ENCODE peak calls at places on chromosomes 5 and 9, in ten cellular contexts. One of them, this sample, is unnamed.

GRCh38 chr9:123373447-123373923 is 17.5 kb downstream of the CRB2 start:
- DNase-seq in heart left ventricle: no peak
- DNase-seq in GM23338: peak; percentile 76
- DNase-seq in CD8-positive, alpha-beta T cell: no peak
- DNase-seq in lung: no peak
- DNase-seq in IMR-90: no peak
- DNase-seq in right lobe of liver: no peak
- DNase-seq in OCI-LY7: no peak
- DNase-seq in A673: no peak
- DNase-seq in PC-9: no peak
- DNase-seq in this sample: no peak

GRCh38 chr9:124133752-124134151 is 122.2 kb downstream of the LHX2 start:
- DNase-seq in heart left ventricle: peak; percentile 36
- DNase-seq in GM23338: peak; percentile 43
- DNase-seq in CD8-positive, alpha-beta T cell: no peak
- DNase-seq in lung: no peak
- DNase-seq in IMR-90: peak; percentile 26
- DNase-seq in right lobe of liver: peak; percentile 61
- DNase-seq in OCI-LY7: peak; percentile 58
- DNase-seq in A673: no peak
- DNase-seq in PC-9: no peak
- DNase-seq in this sample: no peak

GRCh38 chr5:106097308-106097707 is 1573.4 kb downstream of the EFNA5 start:
- DNase-seq in heart left ventricle: no peak
- DNase-seq in GM23338: no peak
- DNase-seq in CD8-positive, alpha-beta T cell: no peak
- DNase-seq in lung: no peak
- DNase-seq in IMR-90: peak; percentile 66
- DNase-seq in right lobe of liver: no peak
- DNase-seq in OCI-LY7: no peak
- DNase-seq in A673: no peak
- DNase-seq in PC-9: no peak
- DNase-seq in this sample: no peak

GRCh38 chr9:123562844-123563346 is 206.9 kb downstream of the CRB2 start:
- DNase-seq in heart left ventricle: no peak
- DNase-seq in GM23338: no peak
- DNase-seq in CD8-positive, alpha-beta T cell: no peak
- DNase-seq in lung: no peak
- DNase-seq in IMR-90: peak; percentile 95
- DNase-seq in right lobe of liver: no peak
- DNase-seq in OCI-LY7: no peak
- DNase-seq in A673: no peak
- DNase-seq in PC-9: no peak
- DNase-seq in this sample: peak; percentile 37

GRCh38 chr9:89234186-89234585 is 55.6 kb upstream of the SHC3 start:
- DNase-seq in heart left ventricle: no peak
- DNase-seq in GM23338: no peak
- DNase-seq in CD8-positive, alpha-beta T cell: no peak
- DNase-seq in lung: no peak
- DNase-seq in IMR-90: no peak
- DNase-seq in right lobe of liver: no peak
- DNase-seq in OCI-LY7: no peak
- DNase-seq in A673: no peak
- DNase-seq in PC-9: no peak
- DNase-seq in this sample: no peak

GRCh38 chr5:168691891-168692290 is 112.7 kb upstream of the PANK3 start:
- DNase-seq in heart left ventricle: no peak
- DNase-seq in GM23338: no peak
- DNase-seq in CD8-positive, alpha-beta T cell: no peak
- DNase-seq in lung: no peak
- DNase-seq in IMR-90: no peak
- DNase-seq in right lobe of liver: no peak
- DNase-seq in OCI-LY7: no peak
- DNase-seq in A673: no peak
- DNase-seq in PC-9: no peak
- DNase-seq in this sample: no peak

GRCh38 chr5:52139888-52140580 is 647.7 kb upstream of the ITGA1 start:
- DNase-seq in heart left ventricle: no peak
- DNase-seq in GM23338: no peak
- DNase-seq in CD8-positive, alpha-beta T cell: no peak
- DNase-seq in lung: no peak
- DNase-seq in IMR-90: no peak
- DNase-seq in right lobe of liver: no peak
- DNase-seq in OCI-LY7: no peak
- DNase-seq in A673: peak; percentile 91
- DNase-seq in PC-9: no peak
- DNase-seq in this sample: no peak

GRCh38 chr5:127529904-127530682 is 12.7 kb downstream of the PRRC1 start:
- DNase-seq in heart left ventricle: no peak
- DNase-seq in GM23338: no peak
- DNase-seq in CD8-positive, alpha-beta T cell: no peak
- DNase-seq in lung: no peak
- DNase-seq in IMR-90: no peak
- DNase-seq in right lobe of liver: no peak
- DNase-seq in OCI-LY7: no peak
- DNase-seq in A673: no peak
- DNase-seq in PC-9: no peak
- DNase-seq in this sample: no peak

GRCh38 chr9:135523521-135524129 is 2.4 kb downstream of the LCN1 start:
- DNase-seq in heart left ventricle: no peak
- DNase-seq in GM23338: peak; percentile 35
- DNase-seq in CD8-positive, alpha-beta T cell: no peak
- DNase-seq in lung: no peak
- DNase-seq in IMR-90: no peak
- DNase-seq in right lobe of liver: no peak
- DNase-seq in OCI-LY7: no peak
- DNase-seq in A673: no peak
- DNase-seq in PC-9: no peak
- DNase-seq in this sample: no peak

GRCh38 chr5:16736158-16736994 is 119.6 kb upstream of the RETREG1 start:
- DNase-seq in heart left ventricle: peak; percentile 25
- DNase-seq in GM23338: peak; percentile 80
- DNase-seq in CD8-positive, alpha-beta T cell: no peak
- DNase-seq in lung: peak; percentile 76
- DNase-seq in IMR-90: peak; percentile 87
- DNase-seq in right lobe of liver: peak; percentile 50
- DNase-seq in OCI-LY7: no peak
- DNase-seq in A673: peak; percentile 64
- DNase-seq in PC-9: peak; percentile 96
- DNase-seq in this sample: no peak

GRCh38 chr9:109817846-109818472 is 38.0 kb downstream of the PALM2AKAP2 start:
- DNase-seq in heart left ventricle: peak; percentile 84
- DNase-seq in GM23338: peak; percentile 97
- DNase-seq in CD8-positive, alpha-beta T cell: no peak
- DNase-seq in lung: peak; percentile 75
- DNase-seq in IMR-90: peak; percentile 99
- DNase-seq in right lobe of liver: peak; percentile 71
- DNase-seq in OCI-LY7: peak; percentile 76
- DNase-seq in A673: peak; percentile 91
- DNase-seq in PC-9: peak; percentile 81
- DNase-seq in this sample: no peak

GRCh38 chr5:157165261-157165660 is 803 bp downstream of the GARIN3 start:
- DNase-seq in heart left ventricle: no peak
- DNase-seq in GM23338: no peak
- DNase-seq in CD8-positive, alpha-beta T cell: no peak
- DNase-seq in lung: no peak
- DNase-seq in IMR-90: no peak
- DNase-seq in right lobe of liver: no peak
- DNase-seq in OCI-LY7: no peak
- DNase-seq in A673: no peak
- DNase-seq in PC-9: no peak
- DNase-seq in this sample: no peak

DNA sequence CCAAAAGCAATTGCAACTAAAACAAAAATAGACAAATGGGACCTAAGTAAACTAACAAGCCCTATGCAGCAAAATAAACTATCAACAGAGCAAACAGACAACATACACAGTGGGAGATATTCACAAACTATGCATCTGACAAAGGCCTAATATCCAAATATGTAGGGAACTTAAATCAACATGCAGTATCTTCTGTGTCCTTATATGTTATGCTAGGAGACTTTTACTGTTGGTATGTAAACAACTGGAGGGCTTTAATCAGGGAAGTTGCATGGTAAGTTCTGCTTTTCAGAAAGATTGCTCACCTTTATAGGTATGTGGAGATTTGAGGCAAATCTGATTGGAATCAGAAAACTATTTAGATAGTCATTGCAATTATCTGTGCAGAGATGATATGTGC is 461.2 kb upstream of the RIOK2 start:
- DNase-seq in heart left ventricle: no peak
- DNase-seq in GM23338: no peak
- DNase-seq in CD8-positive, alpha-beta T cell: no peak
- DNase-seq in lung: no peak
- DNase-seq in IMR-90: no peak
- DNase-seq in right lobe of liver: no peak
- DNase-seq in OCI-LY7: no peak
- DNase-seq in A673: no peak
- DNase-seq in PC-9: no peak
- DNase-seq in this sample: no peak
- TF ChIP-seq CTCF in heart left ventricle: no peak
- TF ChIP-seq CTCF in GM23338: no peak
- TF ChIP-seq CTCF in CD8-positive, alpha-beta T cell: no peak
- TF ChIP-seq CTCF in lung: no peak
- TF ChIP-seq CTCF in IMR-90: no peak
- TF ChIP-seq CTCF in right lobe of liver: no peak
- TF ChIP-seq CTCF in OCI-LY7: no peak
- TF ChIP-seq CTCF in A673: no peak
- TF ChIP-seq CTCF in PC-9: no peak
- TF ChIP-seq CTCF in this sample: no peak

GRCh38 chr5:38557792-38558191 is 1.3 kb upstream of the LIFR start:
- DNase-seq in heart left ventricle: no peak
- DNase-seq in GM23338: no peak
- DNase-seq in CD8-positive, alpha-beta T cell: no peak
- DNase-seq in lung: no peak
- DNase-seq in IMR-90: no peak
- DNase-seq in right lobe of liver: no peak
- DNase-seq in OCI-LY7: no peak
- DNase-seq in A673: no peak
- DNase-seq in PC-9: no peak
- DNase-seq in this sample: no peak
- H3K4me3 ChIP-seq in heart left ventricle: peak overlapping the region; percentile 73
- H3K4me3 ChIP-seq in GM23338: peak overlapping the region; percentile 86
- H3K4me3 ChIP-seq in CD8-positive, alpha-beta T cell: no peak overlapping the region
- H3K4me3 ChIP-seq in lung: no peak overlapping the region
- H3K4me3 ChIP-seq in IMR-90: no peak overlapping the region
- H3K4me3 ChIP-seq in right lobe of liver: peak overlapping the region; percentile 73
- H3K4me3 ChIP-seq in OCI-LY7: no peak overlapping the region
- H3K4me3 ChIP-seq in A673: peak overlapping the region; percentile 73
- H3K4me3 ChIP-seq in PC-9: peak overlapping the region; percentile 97
- H3K4me3 ChIP-seq in this sample: no peak overlapping the region

DNA sequence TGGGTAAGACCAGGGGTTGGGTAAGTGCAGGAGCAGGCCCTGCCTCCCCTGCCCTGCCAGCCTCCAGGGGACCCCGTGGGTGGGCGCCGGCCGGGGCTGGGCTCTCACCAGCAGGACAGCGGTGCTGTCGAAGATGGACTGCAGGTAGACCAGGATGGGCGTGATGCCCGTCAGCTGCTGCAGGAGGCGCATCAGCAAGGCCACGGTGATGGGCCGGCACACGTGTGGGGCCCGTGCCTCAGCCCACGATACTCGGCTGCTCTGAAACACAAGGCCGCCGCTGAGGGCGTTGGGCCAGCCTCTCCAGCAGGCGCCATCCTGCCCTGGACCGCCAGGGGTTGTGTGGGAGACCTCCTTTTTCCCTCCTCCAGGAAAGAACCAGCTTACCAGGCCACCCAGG is 4.0 kb downstream of the SLC2A6 start:
- DNase-seq in heart left ventricle: no peak
- DNase-seq in GM23338: no peak
- DNase-seq in CD8-positive, alpha-beta T cell: no peak
- DNase-seq in lung: no peak
- DNase-seq in IMR-90: no peak
- DNase-seq in right lobe of liver: no peak
- DNase-seq in OCI-LY7: no peak
- DNase-seq in A673: no peak
- DNase-seq in PC-9: no peak
- DNase-seq in this sample: no peak
- H3K36me3 ChIP-seq in heart left ventricle: no peaks in the 10 kb centered on the region
- H3K36me3 ChIP-seq in GM23338: peaks cover 3% of the 10 kb centered on the region
- H3K36me3 ChIP-seq in CD8-positive, alpha-beta T cell: no peaks in the 10 kb centered on the region
- H3K36me3 ChIP-seq in lung: no peaks in the 10 kb centered on the region
- H3K36me3 ChIP-seq in IMR-90: peaks cover 1% of the 10 kb centered on the region
- H3K36me3 ChIP-seq in right lobe of liver: no peaks in the 10 kb centered on the region
- H3K36me3 ChIP-seq in OCI-LY7: peaks cover 66% of the 10 kb centered on the region
- H3K36me3 ChIP-seq in A673: no peaks in the 10 kb centered on the region
- H3K36me3 ChIP-seq in PC-9: no peaks in the 10 kb centered on the region
- H3K36me3 ChIP-seq in this sample: peaks cover 45% of the 10 kb centered on the region

GRCh38 chr9:16152276-16153065 is 599.6 kb downstream of the CCDC171 start:
- DNase-seq in heart left ventricle: no peak
- DNase-seq in GM23338: no peak
- DNase-seq in CD8-positive, alpha-beta T cell: no peak
- DNase-seq in lung: no peak
- DNase-seq in IMR-90: no peak
- DNase-seq in right lobe of liver: no peak
- DNase-seq in OCI-LY7: no peak
- DNase-seq in A673: no peak
- DNase-seq in PC-9: no peak
- DNase-seq in this sample: no peak

GRCh38 chr9:16157216-16157615 is 604.4 kb downstream of the CCDC171 start:
- DNase-seq in heart left ventricle: no peak
- DNase-seq in GM23338: no peak
- DNase-seq in CD8-positive, alpha-beta T cell: no peak
- DNase-seq in lung: no peak
- DNase-seq in IMR-90: no peak
- DNase-seq in right lobe of liver: no peak
- DNase-seq in OCI-LY7: no peak
- DNase-seq in A673: no peak
- DNase-seq in PC-9: no peak
- DNase-seq in this sample: no peak

GRCh38 chr9:16153221-16153620 is 600.4 kb downstream of the CCDC171 start:
- DNase-seq in heart left ventricle: no peak
- DNase-seq in GM23338: no peak
- DNase-seq in CD8-positive, alpha-beta T cell: no peak
- DNase-seq in lung: no peak
- DNase-seq in IMR-90: no peak
- DNase-seq in right lobe of liver: no peak
- DNase-seq in OCI-LY7: no peak
- DNase-seq in A673: no peak
- DNase-seq in PC-9: no peak
- DNase-seq in this sample: no peak

GRCh38 chr9:16155878-16156277 is 603.0 kb downstream of the CCDC171 start:
- DNase-seq in heart left ventricle: no peak
- DNase-seq in GM23338: no peak
- DNase-seq in CD8-positive, alpha-beta T cell: no peak
- DNase-seq in lung: no peak
- DNase-seq in IMR-90: no peak
- DNase-seq in right lobe of liver: no peak
- DNase-seq in OCI-LY7: no peak
- DNase-seq in A673: no peak
- DNase-seq in PC-9: no peak
- DNase-seq in this sample: no peak

DNA sequence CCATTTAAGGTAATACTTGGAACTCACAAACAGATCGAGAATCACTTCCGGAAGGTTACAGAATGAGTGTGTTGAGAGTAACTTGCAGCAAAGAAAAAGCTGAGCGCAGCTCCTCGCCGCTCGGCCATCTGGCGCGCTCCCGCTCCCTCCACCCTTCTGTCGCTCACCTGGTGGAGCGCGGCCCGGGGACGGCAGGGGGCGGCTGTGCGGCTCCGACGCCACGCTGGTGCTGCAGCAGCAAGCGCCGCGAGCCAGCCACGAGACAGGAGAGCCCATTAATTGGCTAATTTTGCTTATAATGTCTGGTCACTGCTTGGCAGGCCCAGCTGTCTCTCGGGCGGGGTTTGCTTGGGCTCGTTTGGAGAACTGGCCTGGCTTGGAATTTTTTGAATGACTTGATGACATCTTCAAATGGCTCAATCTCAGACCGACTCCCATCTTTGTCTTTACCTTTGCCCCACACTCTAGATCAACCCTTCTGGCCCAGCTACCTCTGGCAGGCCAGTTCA is 601.8 kb downstream of the CCDC171 start:
- DNase-seq in heart left ventricle: no peak
- DNase-seq in GM23338: peak; percentile 91
- DNase-seq in CD8-positive, alpha-beta T cell: peak; percentile 33
- DNase-seq in lung: no peak
- DNase-seq in IMR-90: no peak
- DNase-seq in right lobe of liver: no peak
- DNase-seq in OCI-LY7: peak; percentile 4
- DNase-seq in A673: no peak
- DNase-seq in PC-9: no peak
- DNase-seq in this sample: peak; percentile 30
- TF ChIP-seq CTCF in heart left ventricle: peak; percentile 36
- TF ChIP-seq CTCF in GM23338: peak; percentile 45
- TF ChIP-seq CTCF in CD8-positive, alpha-beta T cell: no peak
- TF ChIP-seq CTCF in lung: no peak
- TF ChIP-seq CTCF in IMR-90: no peak
- TF ChIP-seq CTCF in right lobe of liver: peak; percentile 26
- TF ChIP-seq CTCF in OCI-LY7: peak; percentile 28
- TF ChIP-seq CTCF in A673: no peak
- TF ChIP-seq CTCF in PC-9: no peak
- TF ChIP-seq CTCF in this sample: no peak

This sample was measured in GM06990.